ENCODE peak calls at places on chromosomes 11 and 22, in seven cellular contexts. F is mammary epithelial cell, V is heart left ventricle, A is MM.1S, B is cardiac muscle cell, J is stomach, P is SJSA1. T is an unnamed sample. For H3K4me1, the result is how much of the 10 kb centered on the place peaks cover.

GRCh38 chr11:57224126-57224525 is 12.9 kb downstream of the APLNR start:
- DNase-seq in F (no peak), P (no peak), J (no peak), A (no peak), B (no peak), V (no peak), T (no peak)

GRCh38 chr11:104968365-104968855 is at the start of gene CASP4:
- DNase-seq in J (no peak), P (no peak), F (peak), B (no peak), A (peak), V (peak), T (peak)

GRCh38 chr11:61679893-61680621 is at the start of gene DAGLA:
- DNase-seq in J (peak), F (peak), B (peak), P (peak), V (peak), A (peak), T (peak)

GRCh38 chr11:36394926-36395325 is 98.8 kb downstream of the PRR5L start:
- DNase-seq in F (no peak), B (no peak), V (no peak), A (no peak), J (no peak), P (no peak), T (no peak)

GRCh38 chr11:83865636-83866461 is 579.7 kb upstream of the CCDC90B start:
- DNase-seq in B (no peak), V (no peak), F (peak), J (no peak), A (no peak), P (no peak), T (no peak)

GRCh38 chr22:41479671-41480396 is 10.9 kb downstream of the ACO2 start:
- DNase-seq in P (no peak), J (no peak), A (no peak), V (no peak), B (no peak), F (no peak), T (no peak)

GRCh38 chr22:19818264-19819208 is 36.1 kb downstream of the GNB1L start:
- DNase-seq in B (no peak), A (no peak), P (no peak), J (peak), F (no peak), V (no peak), T (no peak)

GRCh38 chr11:27977527-27977926 is 130.4 kb downstream of the KIF18A start:
- DNase-seq in J (no peak), F (no peak), B (no peak), A (no peak), P (no peak), V (no peak), T (no peak)

GRCh38 chr11:102788334-102789035 is 8.1 kb upstream of the MMP10 start:
- DNase-seq in F (no peak), P (no peak), J (no peak), V (no peak), A (no peak), B (no peak), T (no peak)

GRCh38 chr11:3189886-3190583 is 24.9 kb upstream of the OSBPL5 start:
- DNase-seq in F (no peak), P (no peak), J (no peak), A (no peak), V (no peak), B (no peak), T (no peak)

GRCh38 chr11:45106006-45106405 is 40.4 kb upstream of the PRDM11 start:
- DNase-seq in B (no peak), P (no peak), V (no peak), F (no peak), J (no peak), A (no peak), T (no peak)

GRCh38 chr11:80686889-80687288 is 1246.1 kb upstream of the TENM4 start:
- DNase-seq in P (no peak), J (no peak), A (no peak), F (no peak), B (no peak), V (no peak), T (no peak)

GRCh38 chr11:78350646-78351165 is 66.9 kb downstream of the GAB2 start:
- DNase-seq in J (no peak), F (no peak), V (peak), B (no peak), P (no peak), A (no peak), T (no peak)

GRCh38 chr11:123202723-123203122 is 7.7 kb upstream of the CLMP start:
- DNase-seq in F (no peak), B (no peak), V (no peak), P (no peak), A (no peak), J (no peak), T (no peak)

GRCh38 chr22:28989484-28989883 is 72.1 kb downstream of the C22orf31 start:
- DNase-seq in P (no peak), B (no peak), V (no peak), J (no peak), A (no peak), F (no peak), T (no peak)

GRCh38 chr11:57491371-57492061 is 24.0 kb downstream of the SLC43A1 start:
- DNase-seq in J (peak), V (no peak), F (no peak), P (no peak), A (no peak), B (peak), T (peak)

GRCh38 chr11:62983536-62984199 is 1.1 kb downstream of the SLC22A6 start:
- DNase-seq in F (no peak), V (no peak), B (no peak), J (no peak), P (no peak), A (no peak), T (no peak)

GRCh38 chr11:100010393-100010792 is 676.7 kb upstream of the ARHGAP42 start:
- DNase-seq in V (no peak), P (no peak), J (no peak), B (no peak), F (no peak), A (no peak), T (no peak)

GRCh38 chr11:10625982-10626311 is 57.5 kb upstream of the LYVE1 start:
- DNase-seq in J (no peak), V (no peak), P (no peak), F (no peak), B (no peak), A (no peak), T (no peak)

GRCh38 chr22:49255741-49256318 is 571.8 kb downstream of the BRD1 start:
- DNase-seq in V (no peak), P (peak), J (peak), A (no peak), B (no peak), F (no peak), T (no peak)

GRCh38 chr11:3213659-3214419 is 4.8 kb downstream of the MRGPRG start:
- DNase-seq in B (no peak), P (no peak), A (no peak), J (no peak), F (no peak), V (no peak), T (no peak)

GRCh38 chr22:32619614-32620426 is 145.2 kb downstream of the FBXO7 start:
- DNase-seq in J (no peak), B (no peak), P (peak), F (peak), A (no peak), V (no peak), T (no peak)

GRCh38 chr11:75264971-75265370 is 24.4 kb downstream of the TPBGL start:
- DNase-seq in P (no peak), A (no peak), B (no peak), F (no peak), J (no peak), V (no peak), T (no peak)

GRCh38 chr11:63858628-63859550 is 20.0 kb downstream of the MARK2 start:
- DNase-seq in P (no peak), A (no peak), F (peak), V (no peak), B (no peak), J (peak), T (no peak)

GRCh38 chr11:69351460-69351859 is 57.5 kb downstream of the MYEOV start:
- DNase-seq in V (no peak), A (no peak), F (peak), B (no peak), P (no peak), J (no peak), T (no peak)

GRCh38 chr11:63952570-63952969 is 13.8 kb downstream of the NAA40 start:
- DNase-seq in V (no peak), B (no peak), J (no peak), A (no peak), P (no peak), F (no peak), T (no peak)

GRCh38 chr11:69231466-69232018 is 62.4 kb upstream of the MYEOV start:
- DNase-seq in V (no peak), B (no peak), J (peak), P (peak), A (no peak), F (no peak), T (no peak)

GRCh38 chr11:70278994-70279393 is 8.5 kb downstream of the PPFIA1 start:
- DNase-seq in B (no peak), J (no peak), A (no peak), F (no peak), P (no peak), V (no peak), T (no peak)

GRCh38 chr11:46127150-46127638 is 5.9 kb upstream of the PHF21A start:
- DNase-seq in B (no peak), J (no peak), V (peak), P (peak), F (peak), A (peak), T (peak)

GRCh38 chr11:27391336-27392015 is 28.5 kb upstream of the CCDC34 start:
- DNase-seq in F (peak), B (no peak), V (no peak), P (no peak), A (no peak), J (no peak), T (no peak)

GRCh38 chr11:8603696-8604077 is 9.7 kb upstream of the STK33 start:
- DNase-seq in F (no peak), J (no peak), V (no peak), B (no peak), P (no peak), A (no peak), T (no peak)

GRCh38 chr11:76577921-76578654 is 92.5 kb downstream of the LRRC32 start:
- DNase-seq in B (no peak), P (no peak), J (no peak), A (no peak), F (no peak), V (no peak), T (no peak)
- H3K27ac ChIP-seq in B (peak), P (peak), J (peak), A (no peak), F (peak), V (peak), T (no peak)

DNA sequence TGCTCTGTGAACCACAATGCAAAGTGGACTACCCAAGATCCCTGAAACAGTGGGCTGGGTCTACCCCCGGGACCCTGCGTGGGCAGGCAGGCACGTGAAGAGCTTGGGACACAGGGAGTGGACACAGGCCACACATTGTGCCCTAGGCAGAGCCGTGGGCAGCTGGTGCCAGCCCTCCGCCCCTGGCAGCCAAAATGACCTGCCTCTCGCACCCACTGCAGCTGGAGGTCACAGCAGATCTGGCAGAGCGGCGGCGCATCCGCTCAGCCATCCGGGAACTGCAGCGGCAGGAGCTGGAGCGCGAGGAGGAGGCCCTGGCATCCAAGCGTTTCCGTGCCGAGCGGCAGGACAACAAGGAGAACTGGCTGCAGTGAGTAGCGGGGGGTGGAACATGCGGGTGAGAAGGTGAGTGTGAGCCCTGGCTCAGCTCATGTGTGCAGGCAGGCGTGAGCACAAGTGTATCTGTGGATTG is 6.7 kb downstream of the SMTN start:
- DNase-seq in F (no peak), V (no peak), P (no peak), J (no peak), B (no peak), A (no peak), T (no peak)
- H3K4me1 ChIP-seq in F (under half), V (half or more), P (under half), J (half or more), B (under half), A (under half), T (under half)

DNA sequence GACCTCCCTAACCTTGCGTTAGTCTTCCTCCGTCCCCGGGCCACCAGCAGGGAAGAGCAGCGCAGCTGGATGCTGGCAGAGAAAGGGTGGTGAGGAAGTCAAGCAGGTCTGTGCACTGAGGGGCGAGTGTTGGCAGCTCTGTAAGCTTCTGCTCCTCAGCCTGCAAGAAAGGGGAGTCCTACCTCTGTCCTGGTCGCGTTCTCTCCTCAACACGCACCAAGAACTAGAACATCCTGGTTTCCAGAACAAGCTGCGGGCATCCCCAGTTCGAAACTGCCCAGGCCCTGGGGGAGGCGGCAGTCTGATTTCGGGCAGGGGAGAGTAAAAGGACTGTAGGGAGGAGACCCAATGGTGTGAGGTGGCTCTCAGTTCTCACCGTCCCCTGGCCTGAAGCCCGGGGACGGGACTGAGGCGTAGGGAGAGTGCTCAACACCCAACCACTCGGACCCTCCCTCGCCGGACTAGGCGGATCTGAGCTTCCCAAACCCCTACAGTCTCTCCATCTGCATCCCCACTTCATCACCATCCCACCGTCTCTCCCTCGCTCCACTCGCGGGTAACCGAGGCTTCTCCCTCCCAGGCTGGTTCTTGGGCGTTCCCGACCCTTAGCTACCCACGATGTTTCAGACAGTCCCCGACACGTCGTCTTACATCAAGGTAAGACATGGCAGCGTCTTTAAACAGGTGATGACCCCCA is 7.7 kb upstream of the FLI1 start:
- DNase-seq in J (no peak), P (no peak), B (no peak), F (no peak), V (no peak), A (no peak), T (no peak)
- H3K4me3 ChIP-seq in J (peak), P (no peak), B (peak), F (no peak), V (peak), A (no peak), T (peak)

GRCh38 chr22:36257948-36258674 is 5.2 kb downstream of the APOL1 start:
- DNase-seq in B (no peak), A (peak), V (no peak), J (no peak), P (no peak), F (no peak), T (no peak)
- H3K27ac ChIP-seq in B (no peak), A (peak), V (peak), J (no peak), P (no peak), F (no peak), T (no peak)

DNA sequence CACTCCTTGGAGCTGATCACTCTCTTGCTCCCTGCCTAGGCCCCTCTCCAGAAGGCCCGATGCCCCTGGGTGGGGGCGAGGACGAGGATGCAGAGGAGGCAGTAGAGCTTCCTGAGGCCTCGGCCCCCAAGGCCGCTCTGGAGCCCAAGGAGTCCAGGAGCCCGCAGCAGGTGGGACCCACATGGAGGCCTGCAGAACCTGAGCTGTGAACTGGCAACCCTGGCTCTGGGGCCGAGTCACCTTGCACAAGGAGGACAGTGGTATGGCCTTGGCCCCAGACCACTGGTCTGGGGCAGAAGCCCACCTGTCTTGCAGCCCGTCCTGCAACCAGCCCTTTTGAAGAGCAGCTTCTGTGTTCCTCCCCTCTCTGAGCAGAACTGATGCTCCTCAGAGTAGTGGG is 6.2 kb downstream of the SCO2 start:
- DNase-seq in B (no peak), F (no peak), A (no peak), V (no peak), P (no peak), J (no peak), T (no peak)
- H3K4me1 ChIP-seq in B (under half), F (under half), A (under half), V (under half), P (under half), J (under half), T (under half)